ENCODE peak calls at places on chromosome 19, in eight cellular contexts. M is upper lobe of right lung; X is colonic mucosa; L is transverse colon; V is mesenchymal stem cell; Z is dorsolateral prefrontal cortex; E is Kasumi-1; N is stimulated activated CD8-positive, alpha-beta memory T cell treated with anti-CD3 and anti-CD28 coated beads, Interleukin-4, amount 100 ng/mL, for 24 hours. H is an unnamed sample.

GRCh38 chr19:4390017-4390861 is 10.1 kb downstream of the SH3GL1 start:
- DNase-seq in V (peak; percentile 67), N (no peak), L (peak; percentile 30), M (no peak), Z (no peak), X (no peak), E (peak; percentile 61), H (no peak)

GRCh38 chr19:2315818-2316353 is 7.9 kb upstream of the LINGO3 start:
- DNase-seq in M (peak; percentile 86), L (peak; percentile 71), Z (peak; percentile 75), E (peak; percentile 76), N (no peak), V (peak; percentile 59), X (peak; percentile 59), H (no peak)

GRCh38 chr19:11434703-11435056 is 241 bp downstream of the ODAD3 start:
- DNase-seq in V (no peak), Z (no peak), E (no peak), M (no peak), L (no peak), N (no peak), X (no peak), H (no peak)

GRCh38 chr19:35476149-35476548 is 14.1 kb downstream of the KRTDAP start:
- DNase-seq in X (no peak), Z (no peak), N (no peak), E (no peak), M (no peak), V (no peak), L (no peak), H (no peak)

GRCh38 chr19:32359581-32359980 is 14.2 kb downstream of the ZNF507 start:
- DNase-seq in L (no peak), Z (no peak), V (no peak), N (no peak), E (no peak), X (no peak), M (no peak), H (no peak)

GRCh38 chr19:18204394-18205179 is 745 bp upstream of the RAB3A start:
- DNase-seq in Z (no peak), X (peak; percentile 75), V (peak; percentile 77), M (no peak), L (peak; percentile 73), E (peak; percentile 87), N (no peak), H (no peak)

GRCh38 chr19:47779524-47780214 is 1.2 kb downstream of the SELENOW start:
- DNase-seq in N (no peak), X (peak; percentile 53), M (no peak), Z (peak; percentile 73), L (peak; percentile 63), E (no peak), V (peak; percentile 37), H (peak; percentile 39)

GRCh38 chr19:4350111-4350510 is 6.7 kb downstream of the MPND start:
- DNase-seq in V (no peak), M (no peak), L (no peak), E (no peak), Z (no peak), X (no peak), N (no peak), H (no peak)

GRCh38 chr19:2761876-2762782 is 20.9 kb downstream of the SGTA start:
- DNase-seq in M (no peak), N (no peak), Z (no peak), X (no peak), V (no peak), L (no peak), E (no peak), H (no peak)

GRCh38 chr19:53906211-53907192 is 2.6 kb upstream of the CACNG7 start:
- DNase-seq in X (peak; percentile 45), Z (peak; percentile 64), M (peak; percentile 80), L (peak; percentile 36), V (no peak), E (peak; percentile 6), N (peak; percentile 55), H (peak; percentile 29)

GRCh38 chr19:46878613-46879375 is 18.0 kb downstream of the ARHGAP35 start:
- DNase-seq in L (no peak), M (no peak), E (no peak), X (no peak), Z (no peak), N (no peak), V (peak; percentile 87), H (no peak)

H was measured in occipital lobe.